ENCODE peak calls at places on chromosomes 13 and 19, in six cellular contexts. O is lower leg skin, Z is stomach, G is right lobe of liver, I is IMR-90, A is esophagus squamous epithelium. L is an unnamed sample.

GRCh38 chr19:31770220-31770619 is 421.0 kb upstream of the TSHZ3 start:
- DNase-seq in O (no peak), Z (no peak), G (no peak), I (no peak), A (no peak), L (no peak)

GRCh38 chr19:46764817-46765291 is 18.6 kb upstream of the STRN4 start:
- DNase-seq in O (no peak), Z (no peak), G (no peak), I (no peak), A (no peak), L (no peak)

GRCh38 chr13:33017410-33017929 is 1.2 kb downstream of the KL start:
- DNase-seq in O (peak), Z (peak), G (peak), I (peak), A (no peak), L (no peak)

GRCh38 chr19:31232871-31233270 is 116.4 kb downstream of the TSHZ3 start:
- DNase-seq in O (no peak), Z (no peak), G (no peak), I (peak), A (no peak), L (no peak)

GRCh38 chr13:64158910-64159309 is 2743.3 kb upstream of the PCDH20 start:
- DNase-seq in O (no peak), Z (no peak), G (no peak), I (peak), A (no peak), L (no peak)

GRCh38 chr13:113669231-113669870 is 2.3 kb downstream of the GRK1 start:
- DNase-seq in O (peak), Z (peak), G (peak), I (no peak), A (no peak), L (peak)

GRCh38 chr13:22080832-22081231 is 410.0 kb downstream of the FGF9 start:
- DNase-seq in O (no peak), Z (no peak), G (no peak), I (no peak), A (no peak), L (no peak)

GRCh38 chr13:113502686-113503085 is 12.2 kb upstream of the DCUN1D2 start:
- DNase-seq in O (no peak), Z (no peak), G (no peak), I (no peak), A (no peak), L (no peak)

GRCh38 chr13:91719033-91719432 is 320.6 kb downstream of the GPC5 start:
- DNase-seq in O (no peak), Z (no peak), G (no peak), I (peak), A (no peak), L (no peak)

GRCh38 chr13:33512880-33513554 is 227.5 kb upstream of the STARD13 start:
- DNase-seq in O (no peak), Z (no peak), G (no peak), I (peak), A (no peak), L (no peak)

GRCh38 chr19:47436712-47437401 is 17.5 kb upstream of the MEIS3 start:
- DNase-seq in O (peak), Z (peak), G (peak), I (peak), A (no peak), L (peak)

GRCh38 chr19:28746486-28746885 is 466.5 kb downstream of the UQCRFS1 start:
- DNase-seq in O (no peak), Z (no peak), G (no peak), I (no peak), A (no peak), L (no peak)

GRCh38 chr13:39688278-39688677 is 32.8 kb downstream of the COG6 start:
- DNase-seq in O (no peak), Z (no peak), G (no peak), I (no peak), A (no peak), L (no peak)

GRCh38 chr19:47716270-47716937 is 3.2 kb downstream of the EHD2 start:
- DNase-seq in O (no peak), Z (no peak), G (no peak), I (no peak), A (no peak), L (no peak)

GRCh38 chr19:48121909-48122371 is 11.3 kb upstream of the PLA2G4C start:
- DNase-seq in O (no peak), Z (no peak), G (no peak), I (no peak), A (no peak), L (peak)

GRCh38 chr13:33072282-33072681 is 56.1 kb downstream of the KL start:
- DNase-seq in O (no peak), Z (no peak), G (no peak), I (no peak), A (no peak), L (no peak)

GRCh38 chr13:20824762-20825161 is 51.0 kb upstream of the EEF1AKMT1 start:
- DNase-seq in O (no peak), Z (no peak), G (no peak), I (peak), A (no peak), L (no peak)

GRCh38 chr13:20995245-20995829 is 66.0 kb downstream of the LATS2 start:
- DNase-seq in O (peak), Z (no peak), G (no peak), I (no peak), A (no peak), L (no peak)

GRCh38 chr13:71879129-71879535 is 12.1 kb upstream of the DACH1 start:
- DNase-seq in O (no peak), Z (no peak), G (no peak), I (peak), A (no peak), L (no peak)

GRCh38 chr13:78650725-78651083 is 8.3 kb downstream of the OBI1 start:
- DNase-seq in O (no peak), Z (no peak), G (no peak), I (no peak), A (no peak), L (no peak)

GRCh38 chr19:37012093-37012745 is 66.0 kb upstream of the ZNF420 start:
- DNase-seq in O (no peak), Z (no peak), G (no peak), I (no peak), A (no peak), L (no peak)

GRCh38 chr19:37009871-37010270 is 68.4 kb upstream of the ZNF420 start:
- DNase-seq in O (no peak), Z (no peak), G (no peak), I (no peak), A (no peak), L (no peak)

GRCh38 chr19:37007587-37008220 is 70.5 kb upstream of the ZNF420 start:
- DNase-seq in O (no peak), Z (peak), G (peak), I (no peak), A (no peak), L (peak)
- H3K4me3 ChIP-seq in O (no peak), Z (peak), G (peak), I (no peak), A (peak), L (peak)

GRCh38 chr19:2207991-2208860 is 27.9 kb downstream of the PLEKHJ1 start:
- DNase-seq in O (peak), Z (peak), G (no peak), I (peak), A (no peak), L (peak)

GRCh38 chr19:2209408-2209807 is 26.7 kb downstream of the PLEKHJ1 start:
- DNase-seq in O (no peak), Z (no peak), G (no peak), I (no peak), A (no peak), L (no peak)

GRCh38 chr19:2207008-2207407 is 29.1 kb downstream of the PLEKHJ1 start:
- DNase-seq in O (no peak), Z (no peak), G (no peak), I (no peak), A (no peak), L (no peak)

GRCh38 chr19:2210206-2210605 is 25.9 kb downstream of the PLEKHJ1 start:
- DNase-seq in O (no peak), Z (no peak), G (no peak), I (no peak), A (no peak), L (no peak)

GRCh38 chr19:2208975-2209374 is 27.2 kb downstream of the PLEKHJ1 start:
- DNase-seq in O (no peak), Z (no peak), G (no peak), I (no peak), A (no peak), L (no peak)
- TF ChIP-seq POLR2A in O (no peak), Z (no peak), G (no peak), I (no peak), A (no peak), L (no peak)

GRCh38 chr13:102399791-102400618 is 1.8 kb downstream of the FGF14 start:
- DNase-seq in O (peak), Z (no peak), G (peak), I (no peak), A (no peak), L (peak)

GRCh38 chr13:102392810-102393209 is 9.0 kb downstream of the FGF14 start:
- DNase-seq in O (no peak), Z (no peak), G (no peak), I (no peak), A (no peak), L (no peak)

GRCh38 chr13:102395939-102396338 is 5.9 kb downstream of the FGF14 start:
- DNase-seq in O (no peak), Z (no peak), G (no peak), I (no peak), A (no peak), L (no peak)

GRCh38 chr13:102395174-102395573 is 6.7 kb downstream of the FGF14 start:
- DNase-seq in O (no peak), Z (no peak), G (no peak), I (no peak), A (no peak), L (no peak)

GRCh38 chr13:102394158-102395053 is 7.4 kb downstream of the FGF14 start:
- DNase-seq in O (peak), Z (peak), G (peak), I (peak), A (peak), L (peak)
- H3K4me3 ChIP-seq in O (peak), Z (peak), G (peak), I (peak), A (peak), L (peak)

GRCh38 chr19:5977785-5978605 is at the start of gene RANBP3:
- DNase-seq in O (peak), Z (peak), G (peak), I (peak), A (peak), L (peak)
- TF ChIP-seq POLR2A in O (no peak), Z (no peak), G (peak), I (no peak), A (no peak), L (peak)

DNA sequence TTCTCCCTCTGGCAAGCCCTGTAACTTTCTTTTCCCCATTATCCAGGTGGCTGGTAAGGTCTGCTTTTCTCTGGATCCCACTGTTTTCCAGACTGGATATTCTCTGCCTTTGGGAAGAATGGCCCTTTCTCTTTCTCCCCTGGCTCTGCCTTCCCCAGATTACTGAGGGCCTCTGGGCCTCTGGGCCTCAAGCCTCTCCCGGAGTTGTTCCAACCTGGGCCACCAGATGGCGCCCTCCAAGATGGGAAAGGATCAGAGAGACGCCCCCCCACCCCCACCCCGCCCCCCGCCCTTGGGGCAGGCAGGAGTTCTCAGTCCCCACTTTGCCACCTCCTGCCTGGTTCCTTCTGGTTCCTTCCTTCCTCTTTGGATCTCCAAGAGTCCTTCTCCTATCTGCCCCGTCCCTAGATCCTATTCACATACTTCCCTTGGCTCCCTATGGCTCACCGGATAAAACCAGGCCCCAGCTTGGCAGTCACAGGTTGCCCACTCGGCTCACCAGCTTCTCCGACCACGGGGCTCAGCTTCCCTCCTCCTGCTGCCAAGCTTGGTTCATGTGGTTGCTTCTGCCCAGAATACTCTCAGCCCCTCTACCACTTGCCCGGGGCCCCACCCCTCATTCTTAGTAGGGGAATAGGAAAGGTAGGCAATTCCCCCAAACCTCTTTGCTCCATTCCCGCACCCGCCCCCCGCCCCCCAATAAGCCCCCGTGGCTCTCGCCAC is 13.0 kb downstream of the EPS8L1 start:
- DNase-seq in O (peak), Z (peak), G (no peak), I (peak), A (no peak), L (peak)
- H3K4me3 ChIP-seq in O (no peak), Z (no peak), G (no peak), I (no peak), A (no peak), L (no peak)

GRCh38 chr19:2363419-2363818 is 3.4 kb downstream of the TMPRSS9 start:
- DNase-seq in O (no peak), Z (no peak), G (no peak), I (no peak), A (no peak), L (no peak)
- TF ChIP-seq POLR2A in O (no peak), Z (no peak), G (no peak), I (no peak), A (no peak), L (no peak)

DNA sequence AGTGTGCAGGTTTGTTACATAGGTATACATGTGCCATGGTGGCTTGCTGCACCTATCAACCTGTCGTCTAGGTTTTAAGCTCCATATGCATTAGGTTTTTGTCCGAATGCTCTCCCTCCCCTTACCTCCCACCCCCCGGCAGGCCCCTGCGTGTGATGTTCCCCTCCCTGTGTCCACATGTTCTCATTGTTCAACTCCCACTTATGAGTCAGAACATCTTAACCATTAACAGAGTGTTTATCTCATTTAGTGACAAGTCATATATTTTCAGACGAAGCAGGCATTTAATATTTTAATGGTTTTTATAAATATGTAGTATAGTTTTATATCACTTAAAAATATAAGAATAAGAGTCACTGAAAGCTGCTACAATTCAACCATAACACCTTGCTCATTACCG is 780.5 kb upstream of the ARGLU1 start:
- DNase-seq in O (no peak), Z (no peak), G (no peak), I (peak), A (no peak), L (no peak)
- H3K4me3 ChIP-seq in O (no peak), Z (no peak), G (no peak), I (no peak), A (no peak), L (no peak)

DNA sequence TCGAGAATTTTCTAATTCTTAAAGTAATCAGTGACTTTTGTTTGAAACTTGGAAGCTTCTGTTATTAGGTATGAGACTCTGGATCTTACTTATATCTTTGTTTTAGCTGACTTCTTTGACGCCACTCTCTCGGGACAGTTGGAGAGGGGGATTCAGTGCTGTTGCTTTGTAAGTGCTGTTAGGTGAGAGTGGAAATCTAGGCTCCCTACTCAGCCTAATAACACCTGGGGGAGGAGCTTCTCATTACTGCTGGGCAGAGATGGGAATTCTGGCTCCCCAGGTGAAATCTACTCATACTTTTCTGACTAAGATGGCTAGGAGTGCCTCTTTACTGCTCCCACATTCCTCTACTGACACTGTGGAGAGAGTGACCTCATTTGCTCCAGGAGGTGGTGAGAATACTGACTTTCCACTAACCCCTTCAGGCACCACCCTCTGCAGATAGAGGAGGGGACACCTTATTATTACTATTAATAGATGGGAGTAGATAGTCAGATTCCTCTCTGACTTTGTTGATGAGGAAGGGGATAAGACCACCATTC is 324.9 kb upstream of the SPRY2 start:
- DNase-seq in O (no peak), Z (no peak), G (no peak), I (no peak), A (no peak), L (no peak)
- TF ChIP-seq POLR2A in O (no peak), Z (no peak), G (no peak), I (no peak), A (no peak), L (no peak)

DNA sequence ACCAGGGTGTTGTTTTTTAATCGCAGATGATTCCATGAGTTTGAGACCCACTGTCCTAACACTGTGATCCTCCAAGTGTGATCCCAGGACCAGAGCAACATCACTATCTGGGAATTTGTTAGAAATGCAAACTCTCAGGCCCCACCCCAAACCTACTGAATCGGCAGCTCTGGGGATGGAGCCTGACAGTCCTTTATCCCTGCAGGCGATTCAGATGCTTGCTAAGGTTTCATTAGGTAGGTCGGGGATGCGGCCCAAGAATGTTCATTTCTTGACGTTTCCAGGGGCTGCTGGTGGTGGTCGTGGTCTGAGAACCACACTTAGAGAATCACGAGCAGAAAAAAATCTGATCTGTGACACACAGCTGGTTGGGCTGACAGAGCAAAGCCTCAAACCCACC is 1.4 kb upstream of the FARP1 start:
- DNase-seq in O (peak), Z (no peak), G (no peak), I (no peak), A (no peak), L (no peak)
- H3K4me3 ChIP-seq in O (no peak), Z (no peak), G (peak), I (no peak), A (no peak), L (no peak)